ENCODE peak calls at places on chromosomes 2 and 18, in nine cellular contexts. One of them, this sample, is unnamed.

GRCh38 chr2:28621172-28622100 is 125.6 kb downstream of the PLB1 start:
- DNase-seq in CD8-positive, alpha-beta T cell: peak
- DNase-seq in pons: peak
- DNase-seq in BE2C: no peak
- DNase-seq in NCI-H1417: peak
- DNase-seq in AML-193: peak
- DNase-seq in A172: peak
- DNase-seq in nephron progenitor cell: peak
- DNase-seq in NCI-H187 treated with DMSO at 0.1 percent for 48 hours: no peak
- DNase-seq in this sample: peak

GRCh38 chr2:39481611-39482010 is 44.5 kb upstream of the MAP4K3 start:
- DNase-seq in CD8-positive, alpha-beta T cell: no peak
- DNase-seq in NCI-H187 treated with DMSO at 0.1 percent for 48 hours: no peak
- DNase-seq in pons: no peak
- DNase-seq in AML-193: no peak
- DNase-seq in NCI-H1417: no peak
- DNase-seq in A172: peak
- DNase-seq in BE2C: no peak
- DNase-seq in nephron progenitor cell: no peak
- DNase-seq in this sample: no peak

GRCh38 chr18:57437433-57437781 is 2.2 kb downstream of the ONECUT2 start:
- DNase-seq in NCI-H1417: peak
- DNase-seq in CD8-positive, alpha-beta T cell: no peak
- DNase-seq in pons: no peak
- DNase-seq in NCI-H187 treated with DMSO at 0.1 percent for 48 hours: no peak
- DNase-seq in nephron progenitor cell: peak
- DNase-seq in A172: no peak
- DNase-seq in BE2C: peak
- DNase-seq in AML-193: no peak
- DNase-seq in this sample: no peak

GRCh38 chr18:66825347-66825746 is 221.5 kb upstream of the CDH19 start:
- DNase-seq in CD8-positive, alpha-beta T cell: no peak
- DNase-seq in pons: no peak
- DNase-seq in A172: no peak
- DNase-seq in NCI-H1417: no peak
- DNase-seq in NCI-H187 treated with DMSO at 0.1 percent for 48 hours: no peak
- DNase-seq in BE2C: no peak
- DNase-seq in AML-193: no peak
- DNase-seq in nephron progenitor cell: no peak
- DNase-seq in this sample: no peak

GRCh38 chr18:47737956-47738355 is 192.5 kb downstream of the SMAD2 start:
- DNase-seq in AML-193: no peak
- DNase-seq in NCI-H1417: no peak
- DNase-seq in CD8-positive, alpha-beta T cell: peak
- DNase-seq in nephron progenitor cell: no peak
- DNase-seq in A172: no peak
- DNase-seq in pons: no peak
- DNase-seq in BE2C: no peak
- DNase-seq in NCI-H187 treated with DMSO at 0.1 percent for 48 hours: no peak
- DNase-seq in this sample: peak

GRCh38 chr2:58633576-58634365 is 392.6 kb upstream of the FANCL start:
- DNase-seq in NCI-H1417: peak
- DNase-seq in AML-193: no peak
- DNase-seq in A172: peak
- DNase-seq in CD8-positive, alpha-beta T cell: no peak
- DNase-seq in pons: no peak
- DNase-seq in NCI-H187 treated with DMSO at 0.1 percent for 48 hours: no peak
- DNase-seq in nephron progenitor cell: no peak
- DNase-seq in BE2C: no peak
- DNase-seq in this sample: no peak

GRCh38 chr2:190530211-190530639 is 4.3 kb downstream of the NEMP2 start:
- DNase-seq in A172: peak
- DNase-seq in NCI-H187 treated with DMSO at 0.1 percent for 48 hours: no peak
- DNase-seq in CD8-positive, alpha-beta T cell: no peak
- DNase-seq in BE2C: no peak
- DNase-seq in nephron progenitor cell: no peak
- DNase-seq in pons: peak
- DNase-seq in AML-193: no peak
- DNase-seq in NCI-H1417: no peak
- DNase-seq in this sample: no peak

GRCh38 chr2:71948781-71949536 is 198.7 kb downstream of the CYP26B1 start:
- DNase-seq in CD8-positive, alpha-beta T cell: peak
- DNase-seq in NCI-H187 treated with DMSO at 0.1 percent for 48 hours: no peak
- DNase-seq in nephron progenitor cell: no peak
- DNase-seq in AML-193: no peak
- DNase-seq in A172: peak
- DNase-seq in BE2C: no peak
- DNase-seq in NCI-H1417: no peak
- DNase-seq in pons: no peak
- DNase-seq in this sample: peak

GRCh38 chr2:226256237-226256636 is 543.4 kb downstream of the IRS1 start:
- DNase-seq in pons: no peak
- DNase-seq in CD8-positive, alpha-beta T cell: no peak
- DNase-seq in BE2C: no peak
- DNase-seq in nephron progenitor cell: no peak
- DNase-seq in A172: peak
- DNase-seq in NCI-H187 treated with DMSO at 0.1 percent for 48 hours: no peak
- DNase-seq in NCI-H1417: no peak
- DNase-seq in AML-193: no peak
- DNase-seq in this sample: no peak

GRCh38 chr18:76618721-76619120 is 123.7 kb upstream of the ZNF516 start:
- DNase-seq in AML-193: no peak
- DNase-seq in pons: no peak
- DNase-seq in CD8-positive, alpha-beta T cell: no peak
- DNase-seq in NCI-H187 treated with DMSO at 0.1 percent for 48 hours: no peak
- DNase-seq in NCI-H1417: no peak
- DNase-seq in nephron progenitor cell: no peak
- DNase-seq in BE2C: no peak
- DNase-seq in A172: no peak
- DNase-seq in this sample: no peak

GRCh38 chr2:99818842-99819241 is 323.5 kb downstream of the AFF3 start:
- DNase-seq in NCI-H1417: peak
- DNase-seq in A172: peak
- DNase-seq in NCI-H187 treated with DMSO at 0.1 percent for 48 hours: no peak
- DNase-seq in AML-193: no peak
- DNase-seq in CD8-positive, alpha-beta T cell: no peak
- DNase-seq in nephron progenitor cell: no peak
- DNase-seq in pons: no peak
- DNase-seq in BE2C: no peak
- DNase-seq in this sample: no peak

GRCh38 chr2:43136011-43136799 is 90.2 kb downstream of the ZFP36L2 start:
- DNase-seq in pons: no peak
- DNase-seq in NCI-H187 treated with DMSO at 0.1 percent for 48 hours: no peak
- DNase-seq in BE2C: no peak
- DNase-seq in nephron progenitor cell: no peak
- DNase-seq in CD8-positive, alpha-beta T cell: no peak
- DNase-seq in A172: no peak
- DNase-seq in NCI-H1417: peak
- DNase-seq in AML-193: no peak
- DNase-seq in this sample: no peak